ENCODE peak calls at places on chromosomes 6 and 20, in nine cellular contexts. One of them, this sample, is unnamed.

GRCh38 chr6:157211603-157212455 is 111.5 kb downstream of the TMEM242 start:
- DNase-seq in left lung: no peak
- DNase-seq in B cell: no peak
- DNase-seq in stomach: no peak
- DNase-seq in AG04450: no peak
- DNase-seq in GM13976: no peak
- DNase-seq in LNCaP clone FGC: no peak
- DNase-seq in adrenal gland: no peak
- DNase-seq in mesothelial cell of epicardium: no peak
- DNase-seq in this sample: no peak

GRCh38 chr20:40958598-40958997 is 70.0 kb upstream of the TOP1 start:
- DNase-seq in left lung: no peak
- DNase-seq in B cell: no peak
- DNase-seq in stomach: peak; percentile 14
- DNase-seq in AG04450: no peak
- DNase-seq in GM13976: peak; percentile 3
- DNase-seq in LNCaP clone FGC: peak; percentile 4
- DNase-seq in adrenal gland: no peak
- DNase-seq in mesothelial cell of epicardium: no peak
- DNase-seq in this sample: no peak

GRCh38 chr6:166511316-166511715 is 75.2 kb downstream of the RAMACL start:
- DNase-seq in left lung: no peak
- DNase-seq in B cell: no peak
- DNase-seq in stomach: no peak
- DNase-seq in AG04450: no peak
- DNase-seq in GM13976: no peak
- DNase-seq in LNCaP clone FGC: no peak
- DNase-seq in adrenal gland: no peak
- DNase-seq in mesothelial cell of epicardium: no peak
- DNase-seq in this sample: no peak

GRCh38 chr6:46760925-46761324 is 14.2 kb downstream of the ANKRD66 start:
- DNase-seq in left lung: no peak
- DNase-seq in B cell: no peak
- DNase-seq in stomach: no peak
- DNase-seq in AG04450: no peak
- DNase-seq in GM13976: no peak
- DNase-seq in LNCaP clone FGC: no peak
- DNase-seq in adrenal gland: no peak
- DNase-seq in mesothelial cell of epicardium: no peak
- DNase-seq in this sample: no peak

GRCh38 chr20:15316556-15316955 is 979.1 kb upstream of the FLRT3 start:
- DNase-seq in left lung: no peak
- DNase-seq in B cell: no peak
- DNase-seq in stomach: no peak
- DNase-seq in AG04450: no peak
- DNase-seq in GM13976: no peak
- DNase-seq in LNCaP clone FGC: no peak
- DNase-seq in adrenal gland: no peak
- DNase-seq in mesothelial cell of epicardium: no peak
- DNase-seq in this sample: no peak

GRCh38 chr6:130587778-130588520 is 222.1 kb downstream of the TMEM200A start:
- DNase-seq in left lung: no peak
- DNase-seq in B cell: no peak
- DNase-seq in stomach: no peak
- DNase-seq in AG04450: peak; percentile 55
- DNase-seq in GM13976: no peak
- DNase-seq in LNCaP clone FGC: no peak
- DNase-seq in adrenal gland: no peak
- DNase-seq in mesothelial cell of epicardium: no peak
- DNase-seq in this sample: no peak

GRCh38 chr6:166775180-166775922 is 148.3 kb upstream of the RPS6KA2 start:
- DNase-seq in left lung: no peak
- DNase-seq in B cell: peak; percentile 81
- DNase-seq in stomach: peak; percentile 65
- DNase-seq in AG04450: peak; percentile 52
- DNase-seq in GM13976: peak; percentile 87
- DNase-seq in LNCaP clone FGC: peak; percentile 42
- DNase-seq in adrenal gland: peak; percentile 70
- DNase-seq in mesothelial cell of epicardium: no peak
- DNase-seq in this sample: no peak

GRCh38 chr20:61256819-61257218 is 4.8 kb downstream of the CDH4 start:
- DNase-seq in left lung: no peak
- DNase-seq in B cell: no peak
- DNase-seq in stomach: no peak
- DNase-seq in AG04450: no peak
- DNase-seq in GM13976: no peak
- DNase-seq in LNCaP clone FGC: no peak
- DNase-seq in adrenal gland: no peak
- DNase-seq in mesothelial cell of epicardium: no peak
- DNase-seq in this sample: no peak

GRCh38 chr20:17357238-17357637 is 130.4 kb downstream of the PCSK2 start:
- DNase-seq in left lung: no peak
- DNase-seq in B cell: no peak
- DNase-seq in stomach: no peak
- DNase-seq in AG04450: no peak
- DNase-seq in GM13976: no peak
- DNase-seq in LNCaP clone FGC: peak; percentile 92
- DNase-seq in adrenal gland: no peak
- DNase-seq in mesothelial cell of epicardium: no peak
- DNase-seq in this sample: no peak

GRCh38 chr6:77040566-77041195 is 422.6 kb downstream of the HTR1B start:
- DNase-seq in left lung: no peak
- DNase-seq in B cell: no peak
- DNase-seq in stomach: no peak
- DNase-seq in AG04450: no peak
- DNase-seq in GM13976: no peak
- DNase-seq in LNCaP clone FGC: no peak
- DNase-seq in adrenal gland: no peak
- DNase-seq in mesothelial cell of epicardium: no peak
- DNase-seq in this sample: no peak

GRCh38 chr6:116883005-116883404 is 6.0 kb downstream of the RFX6 start:
- DNase-seq in left lung: no peak
- DNase-seq in B cell: no peak
- DNase-seq in stomach: no peak
- DNase-seq in AG04450: no peak
- DNase-seq in GM13976: no peak
- DNase-seq in LNCaP clone FGC: no peak
- DNase-seq in adrenal gland: no peak
- DNase-seq in mesothelial cell of epicardium: no peak
- DNase-seq in this sample: no peak

GRCh38 chr6:13302751-13303667 is 25.3 kb downstream of the TBC1D7 start:
- DNase-seq in left lung: peak; percentile 90
- DNase-seq in B cell: peak; percentile 78
- DNase-seq in stomach: peak; percentile 31
- DNase-seq in AG04450: peak; percentile 85
- DNase-seq in GM13976: peak; percentile 73
- DNase-seq in LNCaP clone FGC: no peak
- DNase-seq in adrenal gland: peak; percentile 82
- DNase-seq in mesothelial cell of epicardium: no peak
- DNase-seq in this sample: no peak

GRCh38 chr6:90411292-90411781 is 114.7 kb upstream of the BACH2 start:
- DNase-seq in left lung: no peak
- DNase-seq in B cell: no peak
- DNase-seq in stomach: peak; percentile 59
- DNase-seq in AG04450: no peak
- DNase-seq in GM13976: peak; percentile 69
- DNase-seq in LNCaP clone FGC: no peak
- DNase-seq in adrenal gland: no peak
- DNase-seq in mesothelial cell of epicardium: no peak
- DNase-seq in this sample: no peak

GRCh38 chr6:43971776-43972126 is 155.5 kb downstream of the MRPL14 start:
- DNase-seq in left lung: no peak
- DNase-seq in B cell: no peak
- DNase-seq in stomach: no peak
- DNase-seq in AG04450: no peak
- DNase-seq in GM13976: no peak
- DNase-seq in LNCaP clone FGC: no peak
- DNase-seq in adrenal gland: no peak
- DNase-seq in mesothelial cell of epicardium: no peak
- DNase-seq in this sample: no peak

GRCh38 chr6:125749864-125750691 is 646 bp downstream of the HEY2 start:
- DNase-seq in left lung: no peak
- DNase-seq in B cell: no peak
- DNase-seq in stomach: no peak
- DNase-seq in AG04450: no peak
- DNase-seq in GM13976: no peak
- DNase-seq in LNCaP clone FGC: no peak
- DNase-seq in adrenal gland: no peak
- DNase-seq in mesothelial cell of epicardium: no peak
- DNase-seq in this sample: no peak

GRCh38 chr6:166617359-166617758 is 9.7 kb downstream of the RPS6KA2 start:
- DNase-seq in left lung: no peak
- DNase-seq in B cell: no peak
- DNase-seq in stomach: no peak
- DNase-seq in AG04450: no peak
- DNase-seq in GM13976: no peak
- DNase-seq in LNCaP clone FGC: no peak
- DNase-seq in adrenal gland: no peak
- DNase-seq in mesothelial cell of epicardium: no peak
- DNase-seq in this sample: no peak

DNA sequence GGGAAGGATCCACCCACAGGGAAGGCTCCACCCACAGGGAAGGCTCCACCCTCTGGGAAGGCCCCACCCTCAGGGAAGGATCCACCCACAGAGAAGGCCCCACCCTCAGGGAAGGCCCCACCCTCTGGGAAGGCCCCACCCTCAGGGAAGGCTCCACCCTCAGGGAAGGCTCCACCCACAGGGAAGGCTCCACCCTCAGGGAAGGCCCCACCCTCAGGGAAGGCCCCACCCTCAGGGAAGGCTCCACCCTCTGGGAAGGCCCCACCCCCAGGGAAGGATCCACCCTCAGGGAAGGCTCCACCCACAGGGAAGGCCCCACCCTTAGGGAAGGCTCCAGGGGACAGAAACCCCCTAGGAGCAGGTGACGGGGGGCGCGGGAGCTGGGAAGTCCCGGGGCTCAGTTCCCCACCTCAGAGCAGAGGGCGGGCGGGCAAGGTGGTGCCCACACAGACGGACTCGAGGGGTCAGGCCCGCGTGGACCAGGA is 39.8 kb downstream of the KCNQ2 start:
- DNase-seq in left lung: no peak
- DNase-seq in B cell: no peak
- DNase-seq in stomach: no peak
- DNase-seq in AG04450: no peak
- DNase-seq in GM13976: no peak
- DNase-seq in LNCaP clone FGC: no peak
- DNase-seq in adrenal gland: no peak
- DNase-seq in mesothelial cell of epicardium: no peak
- DNase-seq in this sample: no peak
- TF ChIP-seq CTCF in left lung: no peak
- TF ChIP-seq CTCF in B cell: no peak
- TF ChIP-seq CTCF in stomach: no peak
- TF ChIP-seq CTCF in AG04450: no peak
- TF ChIP-seq CTCF in GM13976: no peak
- TF ChIP-seq CTCF in LNCaP clone FGC: no peak
- TF ChIP-seq CTCF in adrenal gland: no peak
- TF ChIP-seq CTCF in mesothelial cell of epicardium: no peak
- TF ChIP-seq CTCF in this sample: no peak

DNA sequence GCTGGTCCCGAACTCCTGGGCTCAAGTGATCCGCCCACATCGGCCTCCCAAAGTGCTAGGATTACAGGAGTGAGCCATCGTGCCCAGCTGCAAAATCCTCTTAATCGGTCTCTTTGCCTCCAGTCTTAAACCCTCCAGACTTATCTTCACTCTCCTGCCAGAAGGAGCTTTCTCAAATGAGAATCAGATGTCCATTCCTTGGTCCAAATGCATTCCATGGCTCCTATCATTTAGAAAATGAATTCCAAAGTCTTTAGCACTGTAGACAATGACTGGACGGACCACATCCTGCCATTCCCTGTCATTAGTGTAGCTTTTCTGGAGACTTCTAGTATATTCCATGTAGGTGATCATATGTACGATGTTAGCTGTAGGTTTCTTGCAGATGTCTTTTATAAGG is 141.9 kb downstream of the ID4 start:
- DNase-seq in left lung: no peak
- DNase-seq in B cell: no peak
- DNase-seq in stomach: no peak
- DNase-seq in AG04450: no peak
- DNase-seq in GM13976: no peak
- DNase-seq in LNCaP clone FGC: no peak
- DNase-seq in adrenal gland: no peak
- DNase-seq in mesothelial cell of epicardium: no peak
- DNase-seq in this sample: no peak
- TF ChIP-seq CTCF in left lung: no peak
- TF ChIP-seq CTCF in B cell: no peak
- TF ChIP-seq CTCF in stomach: no peak
- TF ChIP-seq CTCF in AG04450: no peak
- TF ChIP-seq CTCF in GM13976: no peak
- TF ChIP-seq CTCF in LNCaP clone FGC: no peak
- TF ChIP-seq CTCF in adrenal gland: no peak
- TF ChIP-seq CTCF in mesothelial cell of epicardium: no peak
- TF ChIP-seq CTCF in this sample: no peak

GRCh38 chr6:118897386-118897785 is 3.4 kb downstream of the ASF1A start:
- DNase-seq in left lung: no peak
- DNase-seq in B cell: no peak
- DNase-seq in stomach: no peak
- DNase-seq in AG04450: no peak
- DNase-seq in GM13976: no peak
- DNase-seq in LNCaP clone FGC: no peak
- DNase-seq in adrenal gland: no peak
- DNase-seq in mesothelial cell of epicardium: no peak
- DNase-seq in this sample: no peak

GRCh38 chr6:118894425-118895240 is 681 bp downstream of the ASF1A start:
- DNase-seq in left lung: peak; percentile 67
- DNase-seq in B cell: peak; percentile 74
- DNase-seq in stomach: peak; percentile 65
- DNase-seq in AG04450: no peak
- DNase-seq in GM13976: peak; percentile 77
- DNase-seq in LNCaP clone FGC: no peak
- DNase-seq in adrenal gland: peak; percentile 76
- DNase-seq in mesothelial cell of epicardium: peak; percentile 36
- DNase-seq in this sample: no peak

GRCh38 chr6:118893882-118894424 is at the start of gene ASF1A:
- DNase-seq in left lung: peak; percentile 98
- DNase-seq in B cell: peak; percentile 92
- DNase-seq in stomach: peak; percentile 97
- DNase-seq in AG04450: peak; percentile 96
- DNase-seq in GM13976: peak; percentile 89
- DNase-seq in LNCaP clone FGC: peak; percentile 95
- DNase-seq in adrenal gland: peak; percentile 98
- DNase-seq in mesothelial cell of epicardium: peak; percentile 82
- DNase-seq in this sample: peak; percentile 76

GRCh38 chr6:118895241-118895561 is 1.2 kb downstream of the ASF1A start:
- DNase-seq in left lung: no peak
- DNase-seq in B cell: no peak
- DNase-seq in stomach: no peak
- DNase-seq in AG04450: no peak
- DNase-seq in GM13976: no peak
- DNase-seq in LNCaP clone FGC: no peak
- DNase-seq in adrenal gland: no peak
- DNase-seq in mesothelial cell of epicardium: no peak
- DNase-seq in this sample: no peak

GRCh38 chr6:118896339-118897136 is 2.6 kb downstream of the ASF1A start:
- DNase-seq in left lung: no peak
- DNase-seq in B cell: no peak
- DNase-seq in stomach: no peak
- DNase-seq in AG04450: no peak
- DNase-seq in GM13976: peak; percentile 45
- DNase-seq in LNCaP clone FGC: no peak
- DNase-seq in adrenal gland: no peak
- DNase-seq in mesothelial cell of epicardium: no peak
- DNase-seq in this sample: no peak
- TF ChIP-seq CTCF in left lung: peak; percentile 23
- TF ChIP-seq CTCF in B cell: peak; percentile 59
- TF ChIP-seq CTCF in stomach: no peak
- TF ChIP-seq CTCF in AG04450: peak; percentile 50
- TF ChIP-seq CTCF in GM13976: no peak
- TF ChIP-seq CTCF in LNCaP clone FGC: peak; percentile 34
- TF ChIP-seq CTCF in adrenal gland: no peak
- TF ChIP-seq CTCF in mesothelial cell of epicardium: peak; percentile 43
- TF ChIP-seq CTCF in this sample: no peak

GRCh38 chr20:36071848-36072247 is 82.7 kb upstream of the EPB41L1 start:
- DNase-seq in left lung: no peak
- DNase-seq in B cell: no peak
- DNase-seq in stomach: no peak
- DNase-seq in AG04450: no peak
- DNase-seq in GM13976: no peak
- DNase-seq in LNCaP clone FGC: no peak
- DNase-seq in adrenal gland: no peak
- DNase-seq in mesothelial cell of epicardium: no peak
- DNase-seq in this sample: no peak
- TF ChIP-seq CTCF in left lung: no peak
- TF ChIP-seq CTCF in B cell: no peak
- TF ChIP-seq CTCF in stomach: no peak
- TF ChIP-seq CTCF in AG04450: no peak
- TF ChIP-seq CTCF in GM13976: no peak
- TF ChIP-seq CTCF in LNCaP clone FGC: no peak
- TF ChIP-seq CTCF in adrenal gland: no peak
- TF ChIP-seq CTCF in mesothelial cell of epicardium: no peak
- TF ChIP-seq CTCF in this sample: no peak

This sample was measured in omental fat pad.